ENCODE peak calls at places on chromosome 15, in ten cellular contexts. One of them, this sample, is unnamed.

GRCh38 chr15:58559904-58560588 is 128.3 kb downstream of the LIPC start:
- DNase-seq in EL: no peak
- DNase-seq in NCI-H1930: no peak
- DNase-seq in CD8-positive, alpha-beta T cell: no peak
- DNase-seq in ELF-1: no peak
- DNase-seq in fibroblast of lung: no peak
- DNase-seq in LoVo: peak
- DNase-seq in pons: no peak
- DNase-seq in NAMALWA: no peak
- DNase-seq in iris pigment epithelial cell: no peak
- DNase-seq in this sample: peak

GRCh38 chr15:67407709-67408257 is 113.1 kb upstream of the C15orf61 start:
- DNase-seq in EL: no peak
- DNase-seq in NCI-H1930: peak
- DNase-seq in CD8-positive, alpha-beta T cell: no peak
- DNase-seq in ELF-1: no peak
- DNase-seq in fibroblast of lung: no peak
- DNase-seq in LoVo: no peak
- DNase-seq in pons: no peak
- DNase-seq in NAMALWA: no peak
- DNase-seq in iris pigment epithelial cell: no peak
- DNase-seq in this sample: no peak

GRCh38 chr15:92645051-92645631 is 10.4 kb downstream of the FAM174B start:
- DNase-seq in EL: no peak
- DNase-seq in NCI-H1930: no peak
- DNase-seq in CD8-positive, alpha-beta T cell: no peak
- DNase-seq in ELF-1: peak
- DNase-seq in fibroblast of lung: peak
- DNase-seq in LoVo: no peak
- DNase-seq in pons: no peak
- DNase-seq in NAMALWA: no peak
- DNase-seq in iris pigment epithelial cell: no peak
- DNase-seq in this sample: no peak

GRCh38 chr15:95845862-95846515 is 484.5 kb upstream of the NR2F2 start:
- DNase-seq in EL: no peak
- DNase-seq in NCI-H1930: no peak
- DNase-seq in CD8-positive, alpha-beta T cell: no peak
- DNase-seq in ELF-1: peak
- DNase-seq in fibroblast of lung: no peak
- DNase-seq in LoVo: no peak
- DNase-seq in pons: no peak
- DNase-seq in NAMALWA: no peak
- DNase-seq in iris pigment epithelial cell: peak
- DNase-seq in this sample: no peak

GRCh38 chr15:94743668-94744067 is 512.3 kb downstream of the MCTP2 start:
- DNase-seq in EL: no peak
- DNase-seq in NCI-H1930: no peak
- DNase-seq in CD8-positive, alpha-beta T cell: no peak
- DNase-seq in ELF-1: no peak
- DNase-seq in fibroblast of lung: no peak
- DNase-seq in LoVo: no peak
- DNase-seq in pons: no peak
- DNase-seq in NAMALWA: no peak
- DNase-seq in iris pigment epithelial cell: no peak
- DNase-seq in this sample: no peak

GRCh38 chr15:89749951-89750559 is 994 bp downstream of the MESP1 start:
- DNase-seq in EL: no peak
- DNase-seq in NCI-H1930: peak
- DNase-seq in CD8-positive, alpha-beta T cell: no peak
- DNase-seq in ELF-1: peak
- DNase-seq in fibroblast of lung: no peak
- DNase-seq in LoVo: peak
- DNase-seq in pons: no peak
- DNase-seq in NAMALWA: no peak
- DNase-seq in iris pigment epithelial cell: no peak
- DNase-seq in this sample: peak

GRCh38 chr15:87764461-87765236 is 491.9 kb downstream of the NTRK3 start:
- DNase-seq in EL: peak
- DNase-seq in NCI-H1930: no peak
- DNase-seq in CD8-positive, alpha-beta T cell: no peak
- DNase-seq in ELF-1: peak
- DNase-seq in fibroblast of lung: peak
- DNase-seq in LoVo: no peak
- DNase-seq in pons: no peak
- DNase-seq in NAMALWA: no peak
- DNase-seq in iris pigment epithelial cell: peak
- DNase-seq in this sample: no peak

GRCh38 chr15:70098170-70098460 is 398 bp upstream of the TLE3 start:
- DNase-seq in EL: no peak
- DNase-seq in NCI-H1930: no peak
- DNase-seq in CD8-positive, alpha-beta T cell: no peak
- DNase-seq in ELF-1: no peak
- DNase-seq in fibroblast of lung: no peak
- DNase-seq in LoVo: no peak
- DNase-seq in pons: no peak
- DNase-seq in NAMALWA: no peak
- DNase-seq in iris pigment epithelial cell: no peak
- DNase-seq in this sample: no peak

GRCh38 chr15:52924641-52925040 is 134.5 kb upstream of the ONECUT1 start:
- DNase-seq in EL: no peak
- DNase-seq in NCI-H1930: no peak
- DNase-seq in CD8-positive, alpha-beta T cell: no peak
- DNase-seq in ELF-1: no peak
- DNase-seq in fibroblast of lung: no peak
- DNase-seq in LoVo: no peak
- DNase-seq in pons: no peak
- DNase-seq in NAMALWA: no peak
- DNase-seq in iris pigment epithelial cell: no peak
- DNase-seq in this sample: no peak

GRCh38 chr15:91522609-91523332 is 330.7 kb upstream of the SLCO3A1 start:
- DNase-seq in EL: peak
- DNase-seq in NCI-H1930: no peak
- DNase-seq in CD8-positive, alpha-beta T cell: no peak
- DNase-seq in ELF-1: no peak
- DNase-seq in fibroblast of lung: peak
- DNase-seq in LoVo: no peak
- DNase-seq in pons: peak
- DNase-seq in NAMALWA: no peak
- DNase-seq in iris pigment epithelial cell: peak
- DNase-seq in this sample: peak

GRCh38 chr15:80309769-80310384 is 57.9 kb upstream of the CTXND1 start:
- DNase-seq in EL: peak
- DNase-seq in NCI-H1930: no peak
- DNase-seq in CD8-positive, alpha-beta T cell: no peak
- DNase-seq in ELF-1: peak
- DNase-seq in fibroblast of lung: peak
- DNase-seq in LoVo: peak
- DNase-seq in pons: peak
- DNase-seq in NAMALWA: peak
- DNase-seq in iris pigment epithelial cell: peak
- DNase-seq in this sample: peak

GRCh38 chr15:74307827-74308642 is 59.4 kb downstream of the CYP11A1 start:
- DNase-seq in EL: peak
- DNase-seq in NCI-H1930: peak
- DNase-seq in CD8-positive, alpha-beta T cell: no peak
- DNase-seq in ELF-1: peak
- DNase-seq in fibroblast of lung: peak
- DNase-seq in LoVo: peak
- DNase-seq in pons: peak
- DNase-seq in NAMALWA: peak
- DNase-seq in iris pigment epithelial cell: peak
- DNase-seq in this sample: peak

GRCh38 chr15:78129098-78130011 is 1.9 kb downstream of the CIB2 start:
- DNase-seq in EL: no peak
- DNase-seq in NCI-H1930: no peak
- DNase-seq in CD8-positive, alpha-beta T cell: no peak
- DNase-seq in ELF-1: no peak
- DNase-seq in fibroblast of lung: no peak
- DNase-seq in LoVo: no peak
- DNase-seq in pons: no peak
- DNase-seq in NAMALWA: no peak
- DNase-seq in iris pigment epithelial cell: no peak
- DNase-seq in this sample: peak

GRCh38 chr15:65824031-65824743 is 32.1 kb upstream of the DENND4A start:
- DNase-seq in EL: peak
- DNase-seq in NCI-H1930: peak
- DNase-seq in CD8-positive, alpha-beta T cell: no peak
- DNase-seq in ELF-1: peak
- DNase-seq in fibroblast of lung: peak
- DNase-seq in LoVo: peak
- DNase-seq in pons: peak
- DNase-seq in NAMALWA: peak
- DNase-seq in iris pigment epithelial cell: peak
- DNase-seq in this sample: peak

GRCh38 chr15:79724312-79724711 is 172.5 kb downstream of the MTHFS start:
- DNase-seq in EL: peak
- DNase-seq in NCI-H1930: no peak
- DNase-seq in CD8-positive, alpha-beta T cell: no peak
- DNase-seq in ELF-1: no peak
- DNase-seq in fibroblast of lung: peak
- DNase-seq in LoVo: no peak
- DNase-seq in pons: peak
- DNase-seq in NAMALWA: no peak
- DNase-seq in iris pigment epithelial cell: peak
- DNase-seq in this sample: no peak

GRCh38 chr15:43776101-43776717 is 557 bp downstream of the ELL3 start:
- DNase-seq in EL: peak
- DNase-seq in NCI-H1930: peak
- DNase-seq in CD8-positive, alpha-beta T cell: no peak
- DNase-seq in ELF-1: peak
- DNase-seq in fibroblast of lung: no peak
- DNase-seq in LoVo: peak
- DNase-seq in pons: no peak
- DNase-seq in NAMALWA: peak
- DNase-seq in iris pigment epithelial cell: no peak
- DNase-seq in this sample: peak

GRCh38 chr15:42804739-42805138 is 67.8 kb upstream of the CDAN1 start:
- DNase-seq in EL: no peak
- DNase-seq in NCI-H1930: no peak
- DNase-seq in CD8-positive, alpha-beta T cell: no peak
- DNase-seq in ELF-1: no peak
- DNase-seq in fibroblast of lung: no peak
- DNase-seq in LoVo: no peak
- DNase-seq in pons: no peak
- DNase-seq in NAMALWA: no peak
- DNase-seq in iris pigment epithelial cell: no peak
- DNase-seq in this sample: no peak

GRCh38 chr15:32641517-32642059 is at the start of gene SCG5:
- DNase-seq in EL: no peak
- DNase-seq in NCI-H1930: no peak
- DNase-seq in CD8-positive, alpha-beta T cell: no peak
- DNase-seq in ELF-1: peak
- DNase-seq in fibroblast of lung: peak
- DNase-seq in LoVo: no peak
- DNase-seq in pons: peak
- DNase-seq in NAMALWA: no peak
- DNase-seq in iris pigment epithelial cell: peak
- DNase-seq in this sample: peak

GRCh38 chr15:47484119-47484518 is 233.2 kb upstream of the SEMA6D start:
- DNase-seq in EL: peak
- DNase-seq in NCI-H1930: no peak
- DNase-seq in CD8-positive, alpha-beta T cell: no peak
- DNase-seq in ELF-1: no peak
- DNase-seq in fibroblast of lung: peak
- DNase-seq in LoVo: no peak
- DNase-seq in pons: no peak
- DNase-seq in NAMALWA: peak
- DNase-seq in iris pigment epithelial cell: peak
- DNase-seq in this sample: no peak

GRCh38 chr15:38682861-38683260 is 118.2 kb upstream of the RASGRP1 start:
- DNase-seq in EL: no peak
- DNase-seq in NCI-H1930: no peak
- DNase-seq in CD8-positive, alpha-beta T cell: no peak
- DNase-seq in ELF-1: no peak
- DNase-seq in fibroblast of lung: no peak
- DNase-seq in LoVo: no peak
- DNase-seq in pons: no peak
- DNase-seq in NAMALWA: no peak
- DNase-seq in iris pigment epithelial cell: no peak
- DNase-seq in this sample: no peak

GRCh38 chr15:68256675-68257450 is 20.7 kb upstream of the FEM1B start:
- DNase-seq in EL: peak
- DNase-seq in NCI-H1930: peak
- DNase-seq in CD8-positive, alpha-beta T cell: peak
- DNase-seq in ELF-1: peak
- DNase-seq in fibroblast of lung: peak
- DNase-seq in LoVo: peak
- DNase-seq in pons: peak
- DNase-seq in NAMALWA: no peak
- DNase-seq in iris pigment epithelial cell: peak
- DNase-seq in this sample: peak

GRCh38 chr15:67085237-67085817 is 19.9 kb downstream of the SMAD3 start:
- DNase-seq in EL: no peak
- DNase-seq in NCI-H1930: no peak
- DNase-seq in CD8-positive, alpha-beta T cell: no peak
- DNase-seq in ELF-1: no peak
- DNase-seq in fibroblast of lung: no peak
- DNase-seq in LoVo: no peak
- DNase-seq in pons: no peak
- DNase-seq in NAMALWA: peak
- DNase-seq in iris pigment epithelial cell: no peak
- DNase-seq in this sample: no peak

GRCh38 chr15:45891766-45892165 is 256.9 kb downstream of the SQOR start:
- DNase-seq in EL: no peak
- DNase-seq in NCI-H1930: no peak
- DNase-seq in CD8-positive, alpha-beta T cell: no peak
- DNase-seq in ELF-1: no peak
- DNase-seq in fibroblast of lung: no peak
- DNase-seq in LoVo: no peak
- DNase-seq in pons: peak
- DNase-seq in NAMALWA: no peak
- DNase-seq in iris pigment epithelial cell: no peak
- DNase-seq in this sample: no peak

This sample was measured in small intestine.